ENCODE peak calls at places on chromosomes 16 and 17, in nine cellular contexts. Y is HepG2, B is lower leg skin, V is Peyer's patch, E is GM12891, G is body of pancreas, K is ovary, J is transverse colon, U is uterus. F is an unnamed sample.

GRCh38 chr17:27821318-27821717 is 21.0 kb upstream of the NOS2 start:
- DNase-seq in Y (no peak), B (no peak), V (no peak), E (no peak), G (no peak), K (no peak), J (no peak), U (no peak), F (no peak)

GRCh38 chr17:1571362-1571746 is 8.8 kb upstream of the PITPNA start:
- DNase-seq in Y (no peak), B (no peak), V (no peak), E (no peak), G (no peak), K (no peak), J (no peak), U (no peak), F (no peak)

GRCh38 chr16:62190426-62190825 is 154.2 kb upstream of the CDH8 start:
- DNase-seq in Y (peak; percentile 24), B (no peak), V (no peak), E (no peak), G (no peak), K (no peak), J (no peak), U (no peak), F (no peak)

GRCh38 chr16:80027007-80027965 is 426.7 kb upstream of the MAF start:
- DNase-seq in Y (peak; percentile 80), B (peak; percentile 86), V (peak; percentile 82), E (peak; percentile 2), G (peak; percentile 31), K (no peak), J (peak; percentile 40), U (peak; percentile 22), F (peak; percentile 5)

GRCh38 chr17:32288600-32288999 is 23.0 kb downstream of the RHBDL3 start:
- DNase-seq in Y (no peak), B (no peak), V (no peak), E (no peak), G (no peak), K (no peak), J (no peak), U (no peak), F (no peak)

GRCh38 chr17:36008998-36009665 is 7.8 kb upstream of the CCL15 start:
- DNase-seq in Y (peak; percentile 48), B (no peak), V (no peak), E (peak; percentile 15), G (no peak), K (no peak), J (no peak), U (no peak), F (no peak)

GRCh38 chr17:68861602-68862001 is 93.6 kb downstream of the ABCA8 start:
- DNase-seq in Y (no peak), B (no peak), V (no peak), E (no peak), G (no peak), K (no peak), J (no peak), U (no peak), F (no peak)

GRCh38 chr17:17950806-17951205 is 21.4 kb downstream of the TOM1L2 start:
- DNase-seq in Y (no peak), B (no peak), V (no peak), E (no peak), G (no peak), K (no peak), J (no peak), U (no peak), F (no peak)

GRCh38 chr16:84548971-84549844 is 44.7 kb upstream of the MEAK7 start:
- DNase-seq in Y (no peak), B (no peak), V (no peak), E (no peak), G (peak; percentile 24), K (no peak), J (no peak), U (no peak), F (no peak)

GRCh38 chr17:50354776-50355175 is 8.8 kb downstream of the XYLT2 start:
- DNase-seq in Y (no peak), B (no peak), V (no peak), E (no peak), G (no peak), K (no peak), J (no peak), U (no peak), F (no peak)

GRCh38 chr17:27870345-27870744 is 22.8 kb downstream of the LYRM9 start:
- DNase-seq in Y (no peak), B (no peak), V (no peak), E (no peak), G (no peak), K (no peak), J (no peak), U (no peak), F (no peak)

GRCh38 chr16:3009568-3010390 is 2.9 kb upstream of the CLDN9 start:
- DNase-seq in Y (no peak), B (no peak), V (no peak), E (no peak), G (peak; percentile 83), K (no peak), J (peak; percentile 49), U (no peak), F (no peak)

GRCh38 chr17:42979511-42980273 is at the start of gene PTGES3L:
- DNase-seq in Y (peak; percentile 88), B (no peak), V (peak; percentile 75), E (peak; percentile 43), G (peak; percentile 50), K (no peak), J (peak; percentile 63), U (peak; percentile 45), F (peak; percentile 45)
- TF ChIP-seq POLR2A in Y (peak; percentile 51), B (no peak), V (no peak), E (no peak), G (no peak), K (no peak), J (no peak), U (no peak), F (no peak)

DNA sequence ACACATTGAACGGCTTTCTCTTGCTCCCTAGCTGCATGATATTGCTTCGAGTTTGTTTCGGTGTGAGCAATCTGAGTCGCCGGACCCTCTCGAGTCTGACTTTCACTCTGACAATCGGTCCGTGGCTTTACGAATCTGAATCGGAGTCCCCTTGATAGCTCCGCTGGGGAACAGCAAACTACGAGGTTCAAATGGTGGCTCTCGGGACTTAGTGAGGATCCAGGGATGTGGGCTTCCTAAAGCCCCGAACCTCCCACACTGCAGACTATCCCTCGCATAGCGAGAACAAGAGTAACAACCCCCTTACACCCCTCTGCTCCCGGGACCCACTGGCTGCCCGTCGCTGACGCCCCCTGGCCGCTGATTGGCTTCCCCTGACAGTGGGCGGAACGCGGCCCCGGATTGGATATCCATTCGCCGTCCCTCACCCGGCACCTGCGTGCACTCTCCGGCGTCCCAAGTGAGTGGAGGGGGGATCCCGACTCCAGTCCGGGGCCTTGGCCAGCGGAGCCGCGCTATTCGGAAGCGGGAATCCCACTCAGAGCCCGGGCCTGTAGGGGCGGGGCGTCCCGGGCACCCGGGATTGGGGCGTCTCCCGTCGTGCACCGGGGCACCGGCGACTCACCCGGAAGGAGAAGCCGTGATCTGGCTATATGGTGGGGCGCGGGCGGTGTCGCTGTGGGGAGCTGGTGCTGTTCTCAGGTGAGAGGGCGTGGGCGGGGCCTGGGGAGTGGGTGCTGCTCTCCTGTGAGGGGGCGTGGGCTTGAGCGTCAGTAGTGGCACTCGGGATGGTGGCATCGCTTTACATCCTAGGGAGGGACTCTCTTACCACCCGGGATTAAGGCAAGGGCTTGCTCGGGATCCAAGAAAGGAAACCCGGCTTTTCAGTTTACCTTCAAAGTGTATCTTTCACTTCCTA is at the start of gene SNX11:
- DNase-seq in Y (peak; percentile 90), B (peak; percentile 84), V (peak; percentile 96), E (peak; percentile 68), G (peak; percentile 94), K (peak; percentile 87), J (peak; percentile 96), U (peak; percentile 84), F (peak; percentile 69)
- TF ChIP-seq POLR2A in Y (peak; percentile 94), B (no peak), V (peak; percentile 53), E (peak; percentile 80), G (peak; percentile 74), K (no peak), J (peak; percentile 82), U (peak; percentile 64), F (peak; percentile 86)

GRCh38 chr16:30571444-30572322 is at the start of gene ZNF688:
- DNase-seq in Y (peak; percentile 93), B (peak; percentile 97), V (peak; percentile 94), E (peak; percentile 94), G (peak; percentile 97), K (peak; percentile 97), J (peak; percentile 96), U (peak; percentile 96), F (peak; percentile 96)
- TF ChIP-seq POLR2A in Y (peak; percentile 74), B (no peak), V (peak; percentile 53), E (peak; percentile 81), G (peak; percentile 75), K (peak; percentile 66), J (peak; percentile 74), U (peak; percentile 41), F (peak; percentile 24)

GRCh38 chr16:31187808-31188189 is 7.9 kb downstream of the FUS start:
- DNase-seq in Y (no peak), B (no peak), V (no peak), E (no peak), G (no peak), K (no peak), J (no peak), U (no peak), F (no peak)

GRCh38 chr16:31185339-31185738 is 5.4 kb downstream of the FUS start:
- DNase-seq in Y (no peak), B (no peak), V (no peak), E (no peak), G (no peak), K (no peak), J (no peak), U (no peak), F (no peak)

GRCh38 chr16:31188450-31189411 is 8.8 kb downstream of the FUS start:
- DNase-seq in Y (no peak), B (no peak), V (no peak), E (no peak), G (no peak), K (no peak), J (no peak), U (no peak), F (no peak)

GRCh38 chr16:31186176-31186575 is 6.2 kb downstream of the FUS start:
- DNase-seq in Y (no peak), B (no peak), V (no peak), E (no peak), G (no peak), K (no peak), J (no peak), U (no peak), F (no peak)

DNA sequence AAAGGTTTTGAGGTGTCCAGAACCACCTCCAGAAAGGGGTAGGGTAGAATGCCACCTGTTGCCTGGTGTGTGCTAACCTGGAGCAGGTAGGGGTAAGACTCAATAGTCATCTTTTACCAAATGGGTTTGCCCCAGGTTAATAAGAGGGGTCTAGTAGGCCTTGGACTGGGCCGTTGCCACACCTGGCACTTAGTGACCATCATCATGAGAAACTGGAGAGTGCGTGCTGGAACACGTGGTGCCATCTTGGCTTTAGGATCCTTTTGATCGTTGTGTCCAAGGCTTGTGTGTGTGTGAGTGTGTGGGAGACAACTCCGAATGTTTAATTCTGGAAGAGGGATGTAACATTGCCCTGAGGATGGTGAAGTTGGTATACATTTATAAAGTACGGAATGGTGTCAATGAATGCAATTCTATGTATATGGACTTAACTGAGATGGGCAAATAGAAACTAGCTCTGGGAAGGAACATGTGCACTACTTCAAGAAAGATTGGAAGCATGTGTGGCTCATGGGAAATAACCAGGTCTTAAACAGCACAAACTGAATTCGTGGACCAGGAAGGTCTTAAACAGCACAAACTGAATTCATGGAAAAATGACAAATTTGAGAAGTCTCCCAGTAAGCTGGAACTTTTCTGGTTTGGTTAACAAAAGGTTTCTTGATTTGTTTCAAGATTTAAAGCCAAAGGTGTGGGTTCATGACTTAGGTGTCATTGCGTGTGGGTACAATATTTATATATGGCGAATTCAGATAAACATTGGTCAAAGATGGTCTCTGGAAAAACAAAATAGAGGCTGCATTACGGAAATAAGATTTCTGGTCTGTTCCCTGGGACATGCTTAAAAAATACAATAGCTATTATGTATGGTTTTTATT is 7.2 kb downstream of the FUS start:
- DNase-seq in Y (no peak), B (no peak), V (no peak), E (no peak), G (no peak), K (no peak), J (no peak), U (no peak), F (no peak)
- TF ChIP-seq POLR2A in Y (no peak), B (no peak), V (no peak), E (peak; percentile 28), G (no peak), K (no peak), J (no peak), U (no peak), F (peak; percentile 64)

F was measured in GM12892.